ENCODE peak calls at places on chromosomes 1 and 21, in eight cellular contexts. V is neural progenitor cell, J is PC-3, T is hepatocyte, F is MM.1S, C is OCI-LY7, B is HCT116, R is SK-N-SH. S is an unnamed sample.

GRCh38 chr1:165842363-165843129 is 15.1 kb downstream of the UCK2 start:
- DNase-seq in B (no peak), T (no peak), J (peak; percentile 56), R (no peak), C (peak; percentile 63), V (no peak), F (peak; percentile 94), S (no peak)

GRCh38 chr1:108346137-108346536 is 102.3 kb upstream of the NBPF4 start:
- DNase-seq in V (no peak), B (no peak), T (no peak), R (no peak), J (peak; percentile 68), F (no peak), C (no peak), S (no peak)

GRCh38 chr1:16014509-16015482 is 3.0 kb downstream of the HSPB7 start:
- DNase-seq in R (peak; percentile 80), F (no peak), V (no peak), C (no peak), T (peak; percentile 65), B (no peak), J (no peak), S (no peak)

GRCh38 chr21:44966135-44967081 is 26.6 kb downstream of the SLX9 start:
- DNase-seq in V (no peak), R (peak; percentile 79), B (no peak), T (no peak), F (no peak), C (no peak), J (no peak), S (no peak)

GRCh38 chr1:186629341-186629740 is 50.9 kb downstream of the PTGS2 start:
- DNase-seq in R (no peak), F (no peak), J (no peak), V (no peak), B (no peak), T (no peak), C (no peak), S (no peak)

GRCh38 chr1:173112129-173112528 is 61.4 kb upstream of the TNFSF18 start:
- DNase-seq in F (peak; percentile 21), B (no peak), R (no peak), V (no peak), T (no peak), C (peak; percentile 78), J (peak; percentile 49), S (no peak)

GRCh38 chr1:12174789-12175455 is 8.1 kb downstream of the TNFRSF1B start:
- DNase-seq in F (no peak), V (peak; percentile 48), R (no peak), C (no peak), T (no peak), B (no peak), J (no peak), S (no peak)

GRCh38 chr1:172951728-172952365 is 98.9 kb downstream of the TNFSF18 start:
- DNase-seq in B (no peak), V (no peak), J (peak; percentile 65), T (peak; percentile 18), C (no peak), F (peak; percentile 53), R (no peak), S (no peak)

GRCh38 chr1:191734321-191734720 is 423.9 kb upstream of the RGS18 start:
- DNase-seq in C (no peak), R (no peak), V (no peak), T (no peak), F (no peak), J (no peak), B (no peak), S (no peak)
- TF ChIP-seq CTCF in C (no peak), R (no peak), V (no peak), T (no peak), F (no peak), J (no peak), B (no peak), S (no peak)

DNA sequence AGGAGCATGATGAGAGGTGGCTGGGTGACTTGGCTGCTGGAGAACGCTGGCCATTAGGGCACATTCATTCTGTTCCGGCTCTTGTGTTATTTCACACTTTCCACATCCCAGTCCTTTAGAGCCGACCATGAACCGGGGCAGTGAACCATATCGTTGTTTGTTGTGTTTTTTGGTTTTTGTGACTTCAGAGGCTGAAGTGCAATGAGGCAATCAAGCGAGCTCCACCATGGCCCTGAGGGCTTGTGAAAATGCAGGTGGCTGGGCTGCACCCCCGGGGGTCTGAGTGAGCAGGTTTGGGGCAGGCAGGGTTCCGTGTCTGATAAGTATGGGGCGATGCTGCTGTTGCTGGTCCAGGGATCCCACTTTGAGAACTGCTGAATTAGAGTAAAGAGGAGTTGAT is 23.7 kb downstream of the ABCG1 start:
- DNase-seq in F (no peak), R (no peak), B (no peak), V (no peak), T (no peak), J (no peak), C (peak; percentile 80), S (no peak)
- H2AFZ ChIP-seq in F (no peak overlapping the region), R (no peak overlapping the region), B (no peak overlapping the region), V (no peak overlapping the region), T (no peak overlapping the region), J (no peak overlapping the region), C (peak overlapping the region; percentile 0), S (no peak overlapping the region)

DNA sequence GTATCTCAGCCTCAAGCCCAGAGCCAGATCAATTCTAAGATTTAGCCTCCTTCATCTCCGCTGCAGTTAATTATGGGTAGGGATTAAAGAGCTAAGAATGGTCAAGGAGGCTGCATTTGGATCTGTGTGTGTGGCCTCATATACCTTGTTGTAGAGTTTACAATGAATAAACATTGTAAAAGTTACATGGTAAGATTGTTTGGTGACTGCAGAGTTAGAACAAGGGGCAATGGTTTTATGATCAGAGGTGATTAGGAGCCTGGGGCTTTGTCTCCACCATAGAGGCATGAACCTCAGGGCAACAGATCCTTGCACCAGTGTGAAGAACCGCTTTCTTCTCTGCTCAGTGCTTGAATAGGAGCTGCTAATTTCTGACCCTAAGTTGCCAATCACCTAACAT is 77.0 kb upstream of the MARK1 start:
- DNase-seq in C (no peak), F (peak; percentile 4), J (no peak), V (no peak), B (no peak), T (no peak), R (no peak), S (no peak)
- TF ChIP-seq EZH2phosphoT487 in C (no peak), F (no peak), J (no peak), V (no peak), B (no peak), T (no peak), R (no peak), S (no peak)

DNA sequence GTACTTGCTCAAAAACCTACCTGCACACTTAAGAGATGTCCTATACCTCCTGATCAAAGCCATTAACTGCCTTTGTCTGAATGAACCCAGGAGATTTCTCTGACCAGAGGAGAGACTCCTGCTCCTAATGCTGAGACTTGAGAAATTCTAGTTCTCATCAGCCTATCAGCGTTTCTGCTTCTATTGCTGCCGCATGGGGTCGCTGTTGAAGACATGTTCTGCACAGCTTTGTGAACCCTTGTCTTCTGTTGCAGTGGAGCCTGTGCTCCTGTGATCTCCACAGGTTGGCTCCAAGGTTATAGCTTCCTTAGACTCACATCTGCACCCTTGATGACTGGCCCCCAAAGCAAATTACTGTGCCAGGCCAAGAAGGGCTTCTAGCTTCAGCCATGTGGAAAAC is 40.2 kb downstream of the EDN2 start:
- DNase-seq in T (no peak), V (no peak), R (no peak), J (no peak), C (no peak), B (peak; percentile 21), F (no peak), S (no peak)
- TF ChIP-seq CTCF in T (peak; percentile 20), V (peak; percentile 39), R (peak; percentile 41), J (peak; percentile 58), C (peak; percentile 47), B (no peak), F (no peak), S (peak; percentile 58)

DNA sequence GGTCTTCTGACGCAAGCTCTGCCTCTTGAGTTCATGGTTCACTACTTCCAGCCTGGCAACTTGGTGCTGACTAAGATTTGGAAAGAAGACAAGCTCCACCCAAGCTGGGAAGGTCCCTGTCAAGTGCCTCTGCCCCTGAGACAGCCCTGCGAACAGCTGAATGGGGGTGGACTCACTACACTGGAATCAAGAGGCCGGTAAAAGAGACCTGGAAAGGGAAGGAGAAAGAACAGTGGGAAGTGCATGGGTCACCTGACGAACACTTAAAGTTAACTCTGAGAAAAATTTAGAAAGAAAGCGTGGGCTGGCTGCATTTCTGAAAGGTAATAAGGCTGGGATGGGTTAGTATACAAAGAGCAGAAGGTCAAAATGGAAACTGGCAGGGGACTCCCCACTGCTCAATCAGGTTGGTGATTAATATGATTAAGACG is 26.1 kb upstream of the ZNF496 start:
- DNase-seq in C (no peak), R (no peak), B (no peak), J (peak; percentile 59), F (no peak), T (peak; percentile 39), V (no peak), S (no peak)
- H2AFZ ChIP-seq in C (no peak overlapping the region), R (no peak overlapping the region), B (no peak overlapping the region), J (no peak overlapping the region), F (no peak overlapping the region), T (no peak overlapping the region), V (no peak overlapping the region), S (no peak overlapping the region)

DNA sequence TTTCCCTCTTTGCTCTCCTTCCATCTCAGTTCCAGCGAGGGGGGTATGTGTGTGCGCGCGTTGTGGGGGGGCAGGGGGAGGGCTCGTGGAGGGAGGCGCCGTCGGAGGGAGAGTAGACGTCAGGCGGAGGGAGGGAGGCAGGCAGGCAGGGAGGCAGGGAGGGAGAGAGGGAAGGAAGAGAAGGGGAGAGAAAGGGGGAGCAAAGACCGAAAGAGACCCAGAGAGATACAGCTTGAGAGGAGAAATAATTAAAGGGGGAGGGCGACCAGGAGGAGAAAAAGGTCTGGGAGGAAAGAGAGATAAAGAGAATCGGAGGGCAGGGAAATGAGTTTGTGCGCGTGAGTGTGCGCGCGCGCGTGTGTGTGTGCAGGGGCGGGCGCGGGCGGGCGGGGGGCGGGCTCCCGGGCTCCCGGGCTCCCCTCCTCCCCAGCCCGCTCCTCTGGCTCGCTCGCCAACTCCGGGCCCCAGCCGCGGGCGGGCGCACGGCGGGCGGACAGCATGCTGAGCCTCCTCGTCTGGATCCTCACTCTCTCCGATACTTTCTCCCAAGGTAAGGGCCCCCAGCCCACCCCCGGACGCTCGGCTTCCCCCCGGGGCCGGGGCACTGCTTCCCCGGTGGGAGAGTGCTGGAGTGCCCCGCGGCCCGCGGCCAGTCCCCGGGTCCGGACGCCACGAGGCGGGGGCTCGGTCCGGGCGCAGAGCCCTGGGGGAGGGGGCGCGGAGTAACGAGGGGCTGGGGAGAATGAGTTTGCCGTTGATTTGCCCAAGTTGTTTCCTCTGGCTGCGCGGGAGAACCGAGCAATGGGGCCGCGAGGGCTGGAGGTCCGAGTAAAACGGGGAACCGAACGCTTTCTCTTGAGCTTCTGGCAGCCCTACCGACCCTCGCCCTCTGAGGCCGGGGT is at the start of gene KIRREL1:
- DNase-seq in V (peak; percentile 76), R (peak; percentile 52), T (peak; percentile 86), C (no peak), B (no peak), F (peak; percentile 16), J (peak; percentile 66), S (peak; percentile 77)
- TF ChIP-seq EZH2phosphoT487 in V (no peak), R (no peak), T (no peak), C (no peak), B (no peak), F (no peak), J (no peak), S (no peak)

S was measured in GM23338.